ENCODE peak calls at places on chromosomes 4 and X, in six cellular contexts. B is cardiac muscle cell, L is fibroblast of mammary gland, R is WERI-Rb-1, U is kidney epithelial cell, H is brain microvascular endothelial cell. N is an unnamed sample.

GRCh38 chrX:2572740-2573139 is 72.0 kb upstream of the DHRSX start:
- DNase-seq in B (no peak), L (peak), R (no peak), U (no peak), H (peak), N (no peak)

GRCh38 chrX:2474280-2474962 is 26.4 kb downstream of the DHRSX start:
- DNase-seq in B (no peak), L (no peak), R (no peak), U (no peak), H (no peak), N (no peak)

GRCh38 chr4:176357359-176358082 is 37.8 kb downstream of the SPCS3 start:
- DNase-seq in B (no peak), L (peak), R (no peak), U (no peak), H (no peak), N (peak)

GRCh38 chr4:126779446-126780166 is 853.2 kb upstream of the INTU start:
- DNase-seq in B (no peak), L (peak), R (no peak), U (no peak), H (no peak), N (no peak)

GRCh38 chr4:186621959-186622553 is 66.7 kb upstream of the MTNR1A start:
- DNase-seq in B (peak), L (peak), R (no peak), U (no peak), H (peak), N (peak)

GRCh38 chrX:154732421-154733071 is 18.3 kb downstream of the GAB3 start:
- DNase-seq in B (peak), L (peak), R (no peak), U (no peak), H (peak), N (peak)

GRCh38 chr4:11446156-11446811 is 17.6 kb upstream of the HS3ST1 start:
- DNase-seq in B (peak), L (no peak), R (no peak), U (no peak), H (peak), N (no peak)

GRCh38 chr4:22897520-22898108 is 204.9 kb downstream of the GBA3 start:
- DNase-seq in B (peak), L (peak), R (peak), U (no peak), H (no peak), N (peak)

GRCh38 chrX:98299785-98300184 is 1416.1 kb downstream of the RPA4 start:
- DNase-seq in B (no peak), L (peak), R (no peak), U (no peak), H (no peak), N (no peak)

GRCh38 chr4:78002260-78002659 is 54.9 kb upstream of the FRAS1 start:
- DNase-seq in B (peak), L (no peak), R (no peak), U (no peak), H (peak), N (no peak)

GRCh38 chr4:183256756-183257385 is 63.2 kb downstream of the CLDN22 start:
- DNase-seq in B (peak), L (peak), R (peak), U (no peak), H (peak), N (peak)

GRCh38 chrX:25004485-25005032 is 11.2 kb downstream of the ARX start:
- DNase-seq in B (no peak), L (no peak), R (no peak), U (no peak), H (no peak), N (no peak)

GRCh38 chr4:61984260-61984909 is 784.3 kb downstream of the ADGRL3 start:
- DNase-seq in B (no peak), L (no peak), R (peak), U (no peak), H (no peak), N (no peak)

GRCh38 chr4:71293705-71294104 is 45.1 kb upstream of the SLC4A4 start:
- DNase-seq in B (peak), L (peak), R (no peak), U (no peak), H (peak), N (no peak)

GRCh38 chrX:115058276-115058675 is 40.9 kb upstream of the IL13RA2 start:
- DNase-seq in B (peak), L (peak), R (no peak), U (no peak), H (peak), N (peak)

GRCh38 chr4:40196724-40197281 is at the start of gene RHOH:
- DNase-seq in B (no peak), L (no peak), R (no peak), U (no peak), H (no peak), N (no peak)

GRCh38 chr4:147108409-147108808 is 162.7 kb upstream of the TTC29 start:
- DNase-seq in B (peak), L (peak), R (no peak), U (no peak), H (peak), N (no peak)

GRCh38 chrX:148500428-148501120 is at the start of gene AFF2:
- DNase-seq in B (peak), L (peak), R (peak), U (no peak), H (peak), N (no peak)

GRCh38 chr4:46124773-46125172 is 919 bp upstream of the GABRG1 start:
- DNase-seq in B (no peak), L (no peak), R (no peak), U (no peak), H (no peak), N (no peak)

GRCh38 chr4:8118531-8118930 is 40.1 kb downstream of the ABLIM2 start:
- DNase-seq in B (no peak), L (no peak), R (no peak), U (no peak), H (no peak), N (no peak)

GRCh38 chr4:48830706-48831531 is at the start of gene OCIAD1:
- DNase-seq in B (peak), L (peak), R (peak), U (peak), H (peak), N (peak)

GRCh38 chr4:153115322-153116100 is 88.7 kb upstream of the TRIM2 start:
- DNase-seq in B (peak), L (peak), R (no peak), U (peak), H (peak), N (peak)

GRCh38 chr4:189088783-189089182 is 851.9 kb upstream of the FRG1 start:
- DNase-seq in B (no peak), L (no peak), R (no peak), U (no peak), H (no peak), N (peak)

GRCh38 chrX:130212371-130212770 is 40.6 kb downstream of the RAB33A start:
- DNase-seq in B (no peak), L (no peak), R (no peak), U (no peak), H (no peak), N (no peak)

GRCh38 chrX:21986596-21986995 is 45.5 kb upstream of the PHEX start:
- DNase-seq in B (no peak), L (peak), R (no peak), U (no peak), H (peak), N (no peak)

GRCh38 chrX:41779058-41779564 is 55.1 kb downstream of the GPR82 start:
- DNase-seq in B (peak), L (peak), R (no peak), U (peak), H (peak), N (peak)

GRCh38 chr4:183522821-183523220 is 18.0 kb downstream of the ING2 start:
- DNase-seq in B (no peak), L (no peak), R (peak), U (no peak), H (no peak), N (no peak)

GRCh38 chrX:38880460-38880859 is 79.2 kb downstream of the MID1IP1 start:
- DNase-seq in B (no peak), L (peak), R (no peak), U (no peak), H (peak), N (no peak)

GRCh38 chr4:151931563-151931962 is 170.8 kb upstream of the GATB start:
- DNase-seq in B (no peak), L (no peak), R (no peak), U (no peak), H (no peak), N (no peak)

GRCh38 chrX:83501003-83501402 is 7.1 kb upstream of the POU3F4 start:
- DNase-seq in B (no peak), L (no peak), R (no peak), U (no peak), H (no peak), N (no peak)

GRCh38 chr4:187480146-187481145 is 515.1 kb upstream of the ZFP42 start:
- DNase-seq in B (peak), L (no peak), R (no peak), U (no peak), H (peak), N (peak)

GRCh38 chrX:2514131-2514530 is 13.4 kb upstream of the DHRSX start:
- DNase-seq in B (no peak), L (no peak), R (no peak), U (no peak), H (no peak), N (no peak)

GRCh38 chr4:176451441-176451840 is 131.7 kb downstream of the SPCS3 start:
- DNase-seq in B (no peak), L (no peak), R (no peak), U (no peak), H (no peak), N (no peak)

GRCh38 chrX:49089553-49089952 is 9.9 kb upstream of the WDR45 start:
- DNase-seq in B (no peak), L (no peak), R (no peak), U (no peak), H (no peak), N (no peak)

GRCh38 chrX:10101269-10101668 is 55.5 kb upstream of the CLCN4 start:
- DNase-seq in B (no peak), L (no peak), R (no peak), U (no peak), H (no peak), N (peak)

GRCh38 chrX:10098235-10098819 is 58.4 kb upstream of the CLCN4 start:
- DNase-seq in B (no peak), L (peak), R (no peak), U (no peak), H (no peak), N (peak)

GRCh38 chrX:10095698-10096432 is 60.9 kb upstream of the CLCN4 start:
- DNase-seq in B (no peak), L (no peak), R (no peak), U (no peak), H (no peak), N (no peak)

GRCh38 chrX:10102046-10102704 is 54.6 kb upstream of the CLCN4 start:
- DNase-seq in B (no peak), L (no peak), R (no peak), U (no peak), H (no peak), N (no peak)

DNA sequence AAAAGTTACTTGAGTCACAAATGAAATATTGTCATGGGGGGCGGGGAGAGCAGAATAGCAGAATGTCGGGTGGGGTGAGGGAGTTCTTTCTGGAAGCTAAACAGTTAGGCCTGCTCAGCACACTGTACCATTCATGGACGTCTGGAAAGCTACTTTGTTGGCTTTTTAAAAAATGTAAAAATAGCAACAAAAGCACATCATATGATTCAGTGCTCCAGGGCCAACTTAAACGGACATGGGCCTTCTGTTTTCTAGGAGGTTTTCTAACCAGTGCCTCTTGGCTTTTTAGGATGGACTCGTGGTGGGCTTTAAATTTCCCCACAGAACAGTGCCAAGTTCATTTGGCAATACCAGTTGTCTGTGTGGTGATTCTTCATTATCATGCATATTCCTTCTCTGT is 57.4 kb upstream of the CLCN4 start:
- DNase-seq in B (no peak), L (no peak), R (no peak), U (no peak), H (no peak), N (peak)
- H3K4me3 ChIP-seq in B (no peak), L (no peak), R (no peak), U (no peak), H (no peak), N (no peak)

DNA sequence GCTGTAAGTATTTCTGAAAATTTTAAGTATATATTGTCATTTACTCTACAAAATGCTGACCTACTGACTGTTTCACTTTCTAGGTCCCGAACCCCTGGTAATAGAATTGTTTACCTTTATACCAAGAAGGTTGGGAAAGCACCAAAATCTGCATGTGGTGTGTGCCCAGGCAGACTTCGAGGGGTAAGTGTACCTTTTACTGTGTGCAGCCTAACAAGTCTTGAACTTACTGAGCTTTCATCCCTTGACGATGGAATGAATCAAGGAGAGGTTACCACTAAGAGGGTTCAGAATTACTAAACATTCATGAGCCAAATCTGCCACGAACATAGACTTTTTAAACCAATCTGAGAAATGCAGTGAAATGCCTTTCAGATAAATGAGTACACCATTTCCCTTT is 1.6 kb downstream of the RPL34 start:
- DNase-seq in B (no peak), L (no peak), R (no peak), U (no peak), H (no peak), N (no peak)
- H3K4me3 ChIP-seq in B (peak), L (peak), R (no peak), U (peak), H (peak), N (peak)

GRCh38 chrX:120286733-120287512 is 24.3 kb downstream of the TMEM255A start:
- DNase-seq in B (no peak), L (no peak), R (no peak), U (no peak), H (no peak), N (no peak)

GRCh38 chrX:120293015-120293414 is 18.2 kb downstream of the TMEM255A start:
- DNase-seq in B (no peak), L (no peak), R (no peak), U (no peak), H (no peak), N (no peak)

GRCh38 chrX:120287513-120288112 is 23.6 kb downstream of the TMEM255A start:
- DNase-seq in B (no peak), L (no peak), R (no peak), U (no peak), H (no peak), N (no peak)

GRCh38 chrX:120291211-120291610 is 20.1 kb downstream of the TMEM255A start:
- DNase-seq in B (no peak), L (no peak), R (no peak), U (no peak), H (no peak), N (no peak)

GRCh38 chrX:120290107-120290506 is 21.2 kb downstream of the TMEM255A start:
- DNase-seq in B (no peak), L (no peak), R (no peak), U (no peak), H (no peak), N (no peak)
- H3K4me3 ChIP-seq in B (no peak), L (no peak), R (no peak), U (no peak), H (no peak), N (no peak)

DNA sequence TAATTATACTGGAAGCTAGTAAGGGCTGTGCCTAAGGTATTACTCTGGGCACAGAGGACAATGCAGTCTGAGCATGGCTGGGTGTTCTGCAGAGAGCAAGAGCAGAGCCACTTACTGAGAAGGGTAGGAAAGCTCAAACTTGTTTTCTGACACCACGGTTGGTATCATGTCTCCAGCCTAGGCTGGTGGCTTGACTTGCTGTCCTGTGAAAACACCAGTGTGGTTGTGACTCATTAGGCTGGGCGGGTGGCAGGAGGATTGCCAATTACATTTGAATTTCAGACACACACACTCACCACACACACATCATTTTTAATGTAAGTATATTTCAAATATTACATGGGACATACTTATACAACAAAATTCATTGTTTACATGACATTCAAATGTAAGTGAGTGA is 19.7 kb upstream of the MTM1 start:
- DNase-seq in B (no peak), L (peak), R (no peak), U (no peak), H (peak), N (no peak)
- H3K4me3 ChIP-seq in B (no peak), L (no peak), R (no peak), U (no peak), H (no peak), N (no peak)

GRCh38 chr4:13522282-13523104 is 21.8 kb downstream of the NKX3-2 start:
- DNase-seq in B (no peak), L (no peak), R (no peak), U (no peak), H (no peak), N (no peak)
- H3K4me3 ChIP-seq in B (peak), L (no peak), R (no peak), U (no peak), H (peak), N (no peak)

DNA sequence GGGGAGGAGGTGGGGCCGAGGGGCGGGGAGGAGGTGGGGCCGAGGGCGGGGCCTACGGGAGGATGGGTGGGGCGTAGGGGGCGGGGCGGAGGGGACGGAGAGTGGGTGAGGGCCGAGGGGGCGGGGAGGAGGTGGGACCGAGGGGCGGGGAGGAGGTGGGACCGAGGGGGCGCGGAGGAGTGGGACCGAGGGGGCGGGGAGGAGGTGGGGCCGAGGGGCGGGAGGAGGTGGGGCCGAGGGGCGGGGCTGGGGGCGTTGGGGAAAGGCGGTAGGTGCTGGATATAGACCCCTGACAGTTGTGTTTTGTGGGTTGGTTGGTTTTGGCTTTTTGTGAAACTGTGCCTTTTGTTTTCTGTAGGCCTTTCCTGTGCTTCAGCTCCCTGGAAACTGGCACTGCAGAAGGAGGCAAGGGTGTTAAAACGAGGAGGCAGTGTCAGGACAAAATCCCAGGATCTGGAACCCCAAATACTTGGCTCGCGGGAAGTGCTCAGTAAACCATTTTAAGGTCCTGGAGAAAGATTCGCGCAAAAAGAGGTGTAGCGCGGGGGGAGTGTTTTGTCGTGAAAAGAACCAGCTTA is 580 bp upstream of the MMGT1 start:
- DNase-seq in B (peak), L (peak), R (peak), U (no peak), H (no peak), N (peak)
- H3K4me3 ChIP-seq in B (peak), L (peak), R (no peak), U (peak), H (peak), N (peak)

GRCh38 chr4:94759767-94760211 is 2.0 kb downstream of the BMPR1B start:
- DNase-seq in B (no peak), L (no peak), R (no peak), U (no peak), H (no peak), N (no peak)
- H3K4me3 ChIP-seq in B (no peak), L (no peak), R (no peak), U (no peak), H (no peak), N (no peak)

DNA sequence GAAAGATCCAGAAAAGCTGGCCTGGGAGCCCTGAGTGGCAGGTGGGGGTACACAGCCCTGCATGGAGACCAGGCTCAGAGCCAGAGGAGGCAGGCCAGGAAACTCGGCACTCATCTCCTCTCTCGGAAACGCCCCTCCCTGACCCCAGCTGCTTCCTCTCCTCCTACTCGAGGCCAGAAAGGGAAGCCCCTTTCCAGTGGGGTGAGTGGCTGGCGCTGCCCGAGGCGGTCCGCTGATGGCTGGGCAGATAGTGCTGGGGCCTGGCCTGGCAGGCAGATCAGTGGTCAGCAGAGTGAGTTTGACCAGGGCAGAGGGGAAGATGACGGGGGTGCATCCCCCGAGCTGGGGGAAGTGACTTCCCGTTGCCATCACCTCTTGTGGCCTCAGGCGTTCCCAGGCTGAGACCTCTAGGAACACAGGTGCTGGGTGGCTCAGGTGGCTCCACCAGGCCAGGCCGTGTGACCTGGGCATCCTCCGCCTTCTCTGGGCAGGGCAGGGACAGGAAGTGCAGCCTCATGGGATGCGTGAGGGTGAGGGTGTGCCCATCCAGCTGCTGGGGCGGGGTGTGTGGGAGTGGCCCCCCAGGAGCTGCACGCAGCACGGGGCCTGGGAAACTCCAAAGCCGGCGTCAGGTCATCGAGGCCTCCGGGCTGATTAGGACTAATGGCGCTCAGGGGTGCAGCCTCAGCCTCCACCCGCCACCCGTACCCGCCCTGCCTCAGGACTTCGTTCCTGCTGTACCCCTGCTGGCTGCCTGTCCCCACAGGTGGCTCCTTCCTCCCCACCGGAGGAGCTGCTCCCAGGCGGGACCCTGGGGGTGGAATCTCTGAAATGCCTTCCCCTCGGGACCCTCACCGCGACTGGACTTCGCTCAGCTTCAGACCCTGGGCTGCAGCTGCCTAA is 5.8 kb downstream of the SH3BP2 start:
- DNase-seq in B (peak), L (no peak), R (peak), U (no peak), H (no peak), N (peak)
- H3K4me3 ChIP-seq in B (no peak), L (no peak), R (no peak), U (no peak), H (no peak), N (no peak)

GRCh38 chr4:158163941-158164665 is 8.7 kb downstream of the GASK1B start:
- DNase-seq in B (no peak), L (peak), R (no peak), U (no peak), H (no peak), N (no peak)
- H3K4me3 ChIP-seq in B (no peak), L (no peak), R (no peak), U (no peak), H (no peak), N (no peak)

GRCh38 chrX:69305333-69306062 is 140.2 kb upstream of the PJA1 start:
- DNase-seq in B (no peak), L (no peak), R (peak), U (no peak), H (no peak), N (no peak)
- H3K4me3 ChIP-seq in B (no peak), L (no peak), R (no peak), U (no peak), H (no peak), N (no peak)

N was measured in fibroblast of villous mesenchyme.